ENCODE peak calls at places on chromosomes 11 and 22, in six cellular contexts. G is CD4-positive, alpha-beta memory T cell; B is IMR-90; A is lower lobe of right lung; Y is esophagus muscularis mucosa; N is mammary epithelial cell. S is an unnamed sample.

GRCh38 chr11:23278121-23278520 is 417.8 kb upstream of the CCDC179 start:
- DNase-seq in G (no peak), B (peak; percentile 81), A (no peak), Y (no peak), N (peak; percentile 25), S (peak; percentile 71)

GRCh38 chr11:129285387-129285786 is 90.3 kb upstream of the BARX2 start:
- DNase-seq in G (no peak), B (no peak), A (no peak), Y (no peak), N (no peak), S (no peak)

GRCh38 chr11:14542384-14542783 is 22.2 kb upstream of the PSMA1 start:
- DNase-seq in G (no peak), B (no peak), A (no peak), Y (no peak), N (no peak), S (no peak)

GRCh38 chr11:19679952-19680823 is 32.4 kb upstream of the NAV2 start:
- DNase-seq in G (no peak), B (peak; percentile 99), A (peak; percentile 79), Y (peak; percentile 97), N (peak; percentile 97), S (peak; percentile 96)

GRCh38 chr11:8283510-8284272 is 20.0 kb upstream of the LMO1 start:
- DNase-seq in G (no peak), B (no peak), A (peak; percentile 36), Y (no peak), N (no peak), S (no peak)

GRCh38 chr11:83685730-83686129 is 399.6 kb upstream of the CCDC90B start:
- DNase-seq in G (no peak), B (no peak), A (no peak), Y (no peak), N (no peak), S (no peak)

GRCh38 chr11:22244986-22245592 is 52.2 kb downstream of the ANO5 start:
- DNase-seq in G (no peak), B (peak; percentile 19), A (peak; percentile 44), Y (no peak), N (peak; percentile 12), S (peak; percentile 19)

GRCh38 chr11:7484645-7485044 is 661 bp upstream of the OLFML1 start:
- DNase-seq in G (no peak), B (no peak), A (no peak), Y (no peak), N (no peak), S (no peak)

DNA sequence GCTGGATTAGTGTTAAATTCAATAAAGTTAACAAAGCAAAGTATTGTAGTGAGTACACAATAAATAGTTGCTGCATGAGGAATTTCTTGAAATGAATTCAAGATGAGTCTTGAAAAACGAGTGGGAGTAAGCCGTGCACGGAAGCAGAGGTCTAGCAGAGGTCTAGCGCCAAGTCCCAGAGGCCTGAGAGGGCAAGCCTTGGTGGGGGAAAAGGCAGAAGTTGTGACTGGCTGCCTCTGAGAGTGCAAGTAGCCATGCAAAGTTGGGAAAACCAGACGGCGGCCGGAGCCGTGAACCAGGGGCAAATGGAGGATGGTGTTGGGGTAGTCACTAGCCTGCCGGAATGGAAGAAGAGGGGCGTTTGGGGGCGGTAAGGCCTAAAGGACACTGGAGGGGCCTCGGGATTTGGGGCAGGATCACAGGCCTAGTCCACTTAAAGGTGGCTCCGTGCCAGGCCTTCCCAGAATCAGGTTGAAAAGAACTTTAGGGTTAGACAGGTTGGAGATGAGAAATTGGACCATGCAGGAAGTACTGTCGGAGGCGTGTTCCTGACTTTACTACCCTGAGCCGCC is 379 bp upstream of the SLC3A2 start:
- DNase-seq in G (no peak), B (peak; percentile 88), A (peak; percentile 71), Y (peak; percentile 96), N (peak; percentile 78), S (peak; percentile 81)
- H3K27ac ChIP-seq in G (peak overlapping the region; percentile 93), B (peak overlapping the region; percentile 98), A (peak overlapping the region; percentile 99), Y (peak overlapping the region; percentile 94), N (peak overlapping the region; percentile 93), S (peak overlapping the region; percentile 97)

GRCh38 chr22:35766654-35767580 is 49.2 kb downstream of the APOL5 start:
- DNase-seq in G (peak; percentile 19), B (no peak), A (no peak), Y (no peak), N (no peak), S (peak; percentile 37)
- H3K4me3 ChIP-seq in G (no peak overlapping the region), B (no peak overlapping the region), A (no peak overlapping the region), Y (no peak overlapping the region), N (no peak overlapping the region), S (peak overlapping the region; percentile 8)

GRCh38 chr11:114293201-114293711 is 2.9 kb upstream of the NNMT start:
- DNase-seq in G (no peak), B (no peak), A (no peak), Y (peak; percentile 47), N (peak; percentile 49), S (no peak)
- H3K27ac ChIP-seq in G (no peak overlapping the region), B (peak overlapping the region; percentile 47), A (peak overlapping the region; percentile 88), Y (peak overlapping the region; percentile 86), N (peak overlapping the region; percentile 36), S (peak overlapping the region; percentile 99)

DNA sequence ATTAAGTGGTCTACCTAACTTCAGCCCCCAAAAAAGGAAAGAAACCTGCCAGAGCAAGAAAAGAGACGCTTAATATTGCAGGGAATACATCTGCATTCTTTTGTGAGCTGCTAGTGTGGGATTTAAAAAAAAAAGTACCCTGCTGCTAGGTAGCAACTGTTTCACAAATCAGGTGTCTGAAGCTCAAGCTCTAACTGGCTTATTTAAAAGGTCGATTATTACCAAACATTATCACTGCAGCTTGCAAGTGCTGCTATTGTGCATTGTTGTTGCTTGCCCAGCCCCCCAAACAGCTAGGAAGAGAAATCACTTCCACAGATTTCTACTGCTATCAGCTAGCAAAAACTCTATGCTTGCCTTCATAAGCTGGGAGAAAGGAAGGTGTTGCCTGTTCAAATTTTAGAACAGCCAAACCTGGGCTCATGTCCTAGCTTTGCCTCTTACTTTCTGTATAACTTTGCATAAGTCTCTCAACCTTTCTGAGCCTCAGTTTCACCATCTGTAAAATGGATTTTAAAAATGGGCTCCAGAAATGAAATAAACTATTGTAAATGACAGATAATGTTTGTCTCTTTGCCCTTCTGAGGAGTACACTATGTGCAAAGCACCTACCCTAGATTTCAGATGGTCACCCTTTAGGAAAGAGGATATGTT is 68.9 kb downstream of the FAM168A start:
- DNase-seq in G (no peak), B (no peak), A (no peak), Y (no peak), N (no peak), S (no peak)
- H3K4me3 ChIP-seq in G (no peak overlapping the region), B (no peak overlapping the region), A (peak overlapping the region; percentile 40), Y (peak overlapping the region; percentile 38), N (peak overlapping the region; percentile 31), S (no peak overlapping the region)

GRCh38 chr22:39432361-39432811 is 24.4 kb upstream of the MGAT3 start:
- DNase-seq in G (no peak), B (no peak), A (no peak), Y (no peak), N (no peak), S (no peak)

GRCh38 chr22:39434721-39435120 is 22.1 kb upstream of the MGAT3 start:
- DNase-seq in G (no peak), B (no peak), A (no peak), Y (no peak), N (no peak), S (no peak)

GRCh38 chr22:39434243-39434653 is 22.6 kb upstream of the MGAT3 start:
- DNase-seq in G (no peak), B (no peak), A (no peak), Y (no peak), N (no peak), S (no peak)

GRCh38 chr22:39431821-39432251 is 25.0 kb upstream of the MGAT3 start:
- DNase-seq in G (no peak), B (peak; percentile 34), A (no peak), Y (no peak), N (no peak), S (peak; percentile 13)

DNA sequence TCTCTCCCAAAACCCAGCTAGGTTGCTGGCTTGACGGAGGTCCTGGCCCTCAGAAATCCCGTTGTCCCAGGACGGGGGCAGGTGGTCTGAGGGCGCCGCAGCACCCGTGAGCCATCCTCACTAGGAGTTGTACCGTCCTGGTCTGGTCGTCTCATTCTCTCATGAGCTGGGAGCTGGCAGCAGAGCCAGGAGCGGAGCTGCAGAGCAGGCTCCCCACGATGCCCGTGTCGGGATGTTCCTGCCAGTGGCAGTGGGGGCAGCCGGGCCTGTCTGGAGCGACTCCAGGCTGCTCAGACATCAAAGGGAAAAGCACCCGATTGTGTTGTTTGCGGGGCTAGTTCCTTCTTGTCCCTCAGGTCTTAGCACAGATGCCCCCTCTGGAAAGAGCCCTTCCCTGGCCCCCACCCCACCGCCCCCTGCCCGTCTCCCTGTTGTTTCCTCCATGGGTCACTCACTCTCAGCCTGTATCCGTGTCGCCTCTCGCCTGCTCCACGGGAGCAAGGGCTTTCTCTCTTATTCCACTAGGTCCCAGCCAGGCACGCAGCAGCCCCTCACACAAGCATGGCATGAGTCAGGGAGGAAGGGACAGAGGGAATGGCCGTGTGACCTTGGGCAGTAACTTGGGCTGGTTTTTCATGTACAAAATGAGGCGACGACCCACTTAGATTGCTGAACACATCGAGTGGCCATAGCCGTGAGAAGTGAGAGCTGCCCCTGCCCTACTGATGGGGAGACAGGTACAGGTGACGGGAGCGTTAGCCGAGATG is 23.2 kb upstream of the MGAT3 start:
- DNase-seq in G (no peak), B (no peak), A (no peak), Y (no peak), N (no peak), S (no peak)
- H3K27ac ChIP-seq in G (no peak overlapping the region), B (no peak overlapping the region), A (no peak overlapping the region), Y (peak overlapping the region; percentile 74), N (no peak overlapping the region), S (no peak overlapping the region)